ENCODE peak calls at places on chromosomes 5 and 9, in four cellular contexts. J is epithelial cell of esophagus; P is CD4-positive, CD25-positive, alpha-beta regulatory T cell; A is RWPE2. U is an unnamed sample.

GRCh38 chr5:81184749-81185110 is 48.4 kb upstream of the CKMT2 start:
- DNase-seq in J (no peak), P (no peak), A (no peak), U (no peak)

GRCh38 chr5:172548311-172548731 is 92.7 kb upstream of the NEURL1B start:
- DNase-seq in J (no peak), P (no peak), A (peak), U (no peak)

GRCh38 chr5:146243217-146243616 is 39.8 kb downstream of the RBM27 start:
- DNase-seq in J (no peak), P (no peak), A (no peak), U (no peak)

GRCh38 chr9:134560206-134560605 is 81.4 kb upstream of the COL5A1 start:
- DNase-seq in J (no peak), P (no peak), A (peak), U (no peak)

GRCh38 chr9:125646222-125647100 is 60.5 kb downstream of the MAPKAP1 start:
- DNase-seq in J (no peak), P (peak), A (no peak), U (no peak)

GRCh38 chr5:35862126-35862525 is 5.4 kb downstream of the IL7R start:
- DNase-seq in J (no peak), P (no peak), A (no peak), U (no peak)

GRCh38 chr9:22514866-22515265 is 68.2 kb downstream of the DMRTA1 start:
- DNase-seq in J (peak), P (no peak), A (no peak), U (no peak)

GRCh38 chr9:21696411-21696865 is 106.0 kb upstream of the MTAP start:
- DNase-seq in J (no peak), P (no peak), A (no peak), U (peak)

GRCh38 chr9:6214903-6215302 is 704 bp upstream of the IL33 start:
- DNase-seq in J (no peak), P (no peak), A (no peak), U (no peak)

GRCh38 chr9:2158111-2158610 is 143.0 kb downstream of the SMARCA2 start:
- DNase-seq in J (peak), P (peak), A (no peak), U (peak)

GRCh38 chr9:2159521-2160417 is 144.6 kb downstream of the SMARCA2 start:
- DNase-seq in J (peak), P (peak), A (no peak), U (peak)

GRCh38 chr5:140157032-140157781 is 17.8 kb upstream of the CYSTM1 start:
- DNase-seq in J (peak), P (peak), A (peak), U (peak)

GRCh38 chr9:74948897-74949296 is 3.8 kb downstream of the C9orf40 start:
- DNase-seq in J (peak), P (no peak), A (no peak), U (no peak)

GRCh38 chr9:19397845-19398244 is 11.0 kb upstream of the ACER2 start:
- DNase-seq in J (no peak), P (no peak), A (no peak), U (no peak)

GRCh38 chr9:80951675-80952074 is 737.7 kb downstream of the TLE1 start:
- DNase-seq in J (peak), P (no peak), A (no peak), U (no peak)

GRCh38 chr5:103256178-103256577 is 2.4 kb upstream of the MACIR start:
- DNase-seq in J (no peak), P (no peak), A (no peak), U (peak)

GRCh38 chr5:176596689-176597416 is 13.1 kb downstream of the GPRIN1 start:
- DNase-seq in J (peak), P (peak), A (peak), U (peak)

GRCh38 chr9:137241490-137242328 is 622 bp downstream of the TUBB4B start:
- DNase-seq in J (peak), P (peak), A (no peak), U (no peak)

GRCh38 chr9:78775211-78775610 is 478.3 kb downstream of the PSAT1 start:
- DNase-seq in J (no peak), P (no peak), A (no peak), U (peak)

GRCh38 chr5:179802950-179803562 is 3.6 kb downstream of the MGAT4B start:
- DNase-seq in J (no peak), P (no peak), A (no peak), U (no peak)

GRCh38 chr5:174571662-174572397 is 152.6 kb upstream of the MSX2 start:
- DNase-seq in J (peak), P (no peak), A (peak), U (peak)

GRCh38 chr5:131996210-131997025 is 15.0 kb downstream of the ACSL6 start:
- DNase-seq in J (peak), P (no peak), A (no peak), U (no peak)

GRCh38 chr9:89553451-89554020 is 51.3 kb upstream of the GADD45G start:
- DNase-seq in J (no peak), P (no peak), A (no peak), U (no peak)

GRCh38 chr5:78157001-78157400 is 137.5 kb downstream of the AP3B1 start:
- DNase-seq in J (no peak), P (no peak), A (no peak), U (peak)

GRCh38 chr9:124428751-124429529 is 13.7 kb upstream of the PSMB7 start:
- DNase-seq in J (no peak), P (no peak), A (no peak), U (no peak)

GRCh38 chr5:173839117-173839713 is 48.9 kb upstream of the CPEB4 start:
- DNase-seq in J (peak), P (no peak), A (no peak), U (peak)

GRCh38 chr9:109166771-109167601 is at the start of gene FRRS1L:
- DNase-seq in J (no peak), P (no peak), A (no peak), U (no peak)

GRCh38 chr9:20373263-20373662 is 249.0 kb downstream of the MLLT3 start:
- DNase-seq in J (no peak), P (peak), A (no peak), U (no peak)

GRCh38 chr9:128504485-128505413 is at the start of gene GLE1:
- DNase-seq in J (peak), P (peak), A (peak), U (peak)

GRCh38 chr9:126515873-126516505 is 97.7 kb upstream of the LMX1B start:
- DNase-seq in J (no peak), P (no peak), A (no peak), U (no peak)

GRCh38 chr5:157778121-157778805 is 34.8 kb downstream of the LSM11 start:
- DNase-seq in J (peak), P (no peak), A (no peak), U (no peak)

GRCh38 chr5:59173568-59173967 is 590.7 kb downstream of the RAB3C start:
- DNase-seq in J (no peak), P (peak), A (no peak), U (no peak)

GRCh38 chr5:181176258-181176952 is 28.6 kb downstream of the TRIM7 start:
- DNase-seq in J (no peak), P (peak), A (no peak), U (no peak)

GRCh38 chr9:127185931-127186781 is 63.7 kb upstream of the ANGPTL2 start:
- DNase-seq in J (no peak), P (no peak), A (no peak), U (no peak)

GRCh38 chr9:116800885-116801284 is 113.8 kb downstream of the TRIM32 start:
- DNase-seq in J (no peak), P (no peak), A (no peak), U (peak)

GRCh38 chr5:72604111-72604792 is 97.0 kb upstream of the ZNF366 start:
- DNase-seq in J (peak), P (no peak), A (no peak), U (no peak)

GRCh38 chr5:472076-472655 is 29.2 kb downstream of the EXOC3 start:
- DNase-seq in J (peak), P (no peak), A (peak), U (no peak)
- H3K4me3 ChIP-seq in J (peak), P (peak), A (peak), U (peak)

GRCh38 chr9:35727676-35728040 is 4.3 kb downstream of the TLN1 start:
- DNase-seq in J (no peak), P (no peak), A (no peak), U (no peak)
- H3K4me3 ChIP-seq in J (no peak), P (peak), A (no peak), U (no peak)

GRCh38 chr5:150154618-150155134 is 969 bp downstream of the PDGFRB start:
- DNase-seq in J (no peak), P (no peak), A (no peak), U (peak)

GRCh38 chr5:150152636-150153462 is 2.8 kb downstream of the PDGFRB start:
- DNase-seq in J (no peak), P (no peak), A (no peak), U (no peak)

GRCh38 chr5:150153483-150153882 is 2.2 kb downstream of the PDGFRB start:
- DNase-seq in J (no peak), P (no peak), A (no peak), U (no peak)

GRCh38 chr5:150155258-150156032 is at the start of gene PDGFRB:
- DNase-seq in J (peak), P (peak), A (no peak), U (peak)

GRCh38 chr5:150153957-150154617 is 1.6 kb downstream of the PDGFRB start:
- DNase-seq in J (no peak), P (peak), A (no peak), U (peak)
- H3K4me3 ChIP-seq in J (no peak), P (no peak), A (no peak), U (no peak)

GRCh38 chr9:114936566-114936965 is 6.2 kb upstream of the TNFSF8 start:
- DNase-seq in J (no peak), P (no peak), A (no peak), U (no peak)

DNA sequence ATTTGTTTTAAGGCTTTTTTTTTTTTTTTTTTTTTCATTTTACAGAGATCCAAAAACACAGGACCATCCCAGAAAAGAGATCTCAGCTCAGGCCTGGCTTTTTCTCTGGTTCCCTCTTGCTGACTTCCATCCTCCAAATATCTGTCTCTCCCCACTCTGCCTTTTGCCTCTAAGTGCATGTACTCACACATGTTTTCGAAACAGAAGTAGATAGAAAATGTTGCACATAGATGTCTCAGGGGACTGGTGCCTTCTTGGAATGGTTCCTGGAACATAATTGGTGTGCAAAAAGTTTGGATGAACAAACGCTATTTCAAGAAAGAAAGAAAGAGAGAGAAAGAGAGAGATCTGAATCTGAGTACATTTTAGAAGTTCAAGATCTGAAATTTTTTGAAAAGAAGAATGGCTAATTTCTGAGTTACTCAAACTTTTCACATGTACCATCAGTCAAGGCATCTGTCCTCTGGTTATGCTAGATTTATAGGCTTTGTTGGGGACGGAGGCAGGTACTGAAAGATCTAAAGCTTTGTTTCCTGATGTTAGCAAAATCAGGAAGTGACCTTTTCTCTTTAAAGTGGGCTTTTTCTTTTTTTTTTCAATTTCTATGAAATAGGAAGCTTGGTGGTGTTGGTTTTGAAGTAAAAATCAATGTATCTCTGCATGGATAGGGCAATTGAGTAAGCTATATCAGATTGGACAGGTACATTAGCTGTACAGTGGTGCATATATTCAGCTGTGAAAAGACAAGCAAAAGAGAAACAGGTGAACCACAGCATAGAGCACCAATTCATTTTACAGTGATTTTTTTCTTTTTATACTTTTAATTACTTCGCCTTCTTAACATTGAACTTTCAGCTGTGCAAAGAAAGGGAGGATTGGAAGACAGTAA is 8.5 kb upstream of the TNFSF8 start:
- DNase-seq in J (no peak), P (peak), A (no peak), U (no peak)
- H3K4me3 ChIP-seq in J (no peak), P (peak), A (no peak), U (no peak)

GRCh38 chr9:120873512-120873911 is 3.5 kb downstream of the PHF19 start:
- DNase-seq in J (peak), P (peak), A (peak), U (peak)
- H3K4me3 ChIP-seq in J (no peak), P (peak), A (no peak), U (no peak)

DNA sequence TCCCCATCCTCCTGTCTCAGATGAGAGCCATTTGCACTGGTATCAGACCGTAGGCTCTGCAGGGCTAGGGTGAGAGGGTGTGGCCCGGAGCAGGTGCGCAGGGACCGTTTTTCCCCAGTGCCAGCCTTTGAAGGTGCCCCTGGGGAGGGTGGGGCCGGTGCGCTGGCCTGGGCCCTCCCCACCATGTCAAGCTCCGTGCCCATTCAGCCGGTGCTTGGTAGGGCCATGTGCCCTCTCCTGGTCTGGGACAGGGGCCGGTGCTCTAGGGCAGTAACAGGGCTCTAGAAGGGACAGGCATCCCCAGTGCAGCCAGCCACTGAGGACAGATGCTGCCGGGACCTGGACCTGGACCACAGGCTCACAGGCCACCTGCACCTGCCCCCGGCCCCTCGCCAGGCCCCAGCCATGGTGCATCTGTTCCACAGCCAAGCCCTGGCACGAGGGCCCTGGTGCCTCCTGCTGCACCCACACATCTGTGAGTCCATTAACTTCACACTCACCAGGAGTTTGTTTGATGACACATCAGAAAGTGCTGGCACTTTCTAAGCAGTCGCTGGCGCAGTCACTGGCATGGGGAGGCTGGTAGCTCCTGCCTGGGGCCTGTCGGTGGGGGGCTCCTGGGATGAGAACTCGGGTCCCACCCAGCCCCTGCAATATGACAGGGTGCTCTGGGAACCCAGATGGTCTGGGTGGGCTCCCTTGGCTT is 5.0 kb upstream of the QRFP start:
- DNase-seq in J (peak), P (no peak), A (no peak), U (no peak)
- H3K4me3 ChIP-seq in J (no peak), P (no peak), A (no peak), U (no peak)

GRCh38 chr9:121652037-121652837 is 803 bp downstream of the DAB2IP start:
- DNase-seq in J (no peak), P (no peak), A (no peak), U (peak)
- H3K4me3 ChIP-seq in J (peak), P (no peak), A (no peak), U (peak)